ENCODE peak calls at places on chromosomes 7 and 10, in five cellular contexts. W is fibroblast of lung, O is amniotic epithelial cell, H is lower lobe of right lung, Y is stomach. B is an unnamed sample.
A peak's percentile ranks its signal among the peaks of the same experiment; 100 is the strongest.

GRCh38 chr7:147894271-147894670 is 696.3 kb upstream of the C7orf33 start:
- DNase-seq in O (no peak), H (no peak), Y (no peak), W (no peak), B (no peak)

GRCh38 chr7:80581472-80581871 is 57.0 kb upstream of the CD36 start:
- DNase-seq in H (no peak), W (no peak), Y (no peak), O (peak; percentile 26), B (no peak)

GRCh38 chr7:74429153-74429747 is 24.5 kb upstream of the GTF2IRD1 start:
- DNase-seq in Y (no peak), H (no peak), W (peak; percentile 78), O (peak; percentile 76), B (no peak)

GRCh38 chr10:100148353-100149211 is 37.2 kb downstream of the ERLIN1 start:
- DNase-seq in H (no peak), W (peak; percentile 53), Y (no peak), O (peak; percentile 93), B (no peak)

GRCh38 chr10:77687621-77688020 is 50.0 kb upstream of the KCNMA1 start:
- DNase-seq in W (no peak), H (no peak), Y (no peak), O (no peak), B (no peak)

GRCh38 chr7:31788445-31788844 is 101.4 kb downstream of the PPP1R17 start:
- DNase-seq in W (peak; percentile 76), H (no peak), Y (no peak), O (no peak), B (no peak)

GRCh38 chr7:44309271-44310091 is 15.9 kb downstream of the CAMK2B start:
- DNase-seq in O (peak; percentile 47), H (peak; percentile 67), Y (peak; percentile 67), W (peak; percentile 67), B (peak; percentile 57)

GRCh38 chr7:150732786-150733733 is 4.2 kb upstream of the GIMAP5 start:
- DNase-seq in W (no peak), O (no peak), H (no peak), Y (no peak), B (no peak)

GRCh38 chr7:26422761-26423160 is 131.1 kb downstream of the SNX10 start:
- DNase-seq in O (no peak), Y (no peak), H (no peak), W (no peak), B (no peak)

GRCh38 chr7:41169307-41169706 is 533.6 kb downstream of the INHBA start:
- DNase-seq in H (no peak), Y (no peak), O (no peak), W (no peak), B (no peak)

GRCh38 chr7:27921081-27921836 is 181.3 kb downstream of the TAX1BP1 start:
- DNase-seq in W (peak; percentile 80), H (no peak), O (peak; percentile 89), Y (no peak), B (no peak)

GRCh38 chr7:53596230-53596629 is 560.8 kb downstream of the POM121L12 start:
- DNase-seq in O (no peak), H (no peak), Y (no peak), W (peak; percentile 24), B (no peak)

GRCh38 chr10:19889279-19889678 is 73.0 kb downstream of the PLXDC2 start:
- DNase-seq in O (no peak), W (peak; percentile 69), H (no peak), Y (no peak), B (no peak)

GRCh38 chr7:5510426-5511045 is 86.9 kb upstream of the TNRC18 start:
- DNase-seq in W (no peak), H (no peak), Y (no peak), O (no peak), B (no peak)

GRCh38 chr10:91197044-91197651 is 23.3 kb upstream of the PCGF5 start:
- DNase-seq in O (peak; percentile 89), H (no peak), W (peak; percentile 67), Y (no peak), B (no peak)